ENCODE peak calls at places on chromosomes 5 and 9, in ten cellular contexts. One of them, this sample, is unnamed.
A peak's percentile ranks its signal among the peaks of the same experiment; 100 is the strongest.

GRCh38 chr5:155260798-155261197 is 247.2 kb downstream of the KIF4B start:
- DNase-seq in NB4: peak; percentile 80
- DNase-seq in cardiac fibroblast: no peak
- DNase-seq in foreskin fibroblast: no peak
- DNase-seq in lower leg skin: no peak
- DNase-seq in ovary: no peak
- DNase-seq in CD4-positive, alpha-beta T cell: no peak
- DNase-seq in A549: no peak
- DNase-seq in progenitor cell of endocrine pancreas: no peak
- DNase-seq in B cell: no peak
- DNase-seq in this sample: no peak

GRCh38 chr5:73447234-73448071 is 1.1 kb downstream of the FOXD1 start:
- DNase-seq in foreskin fibroblast: no peak
- DNase-seq in ovary: peak; percentile 48
- DNase-seq in NB4: peak; percentile 72
- DNase-seq in lower leg skin: no peak
- DNase-seq in CD4-positive, alpha-beta T cell: peak; percentile 33
- DNase-seq in cardiac fibroblast: peak; percentile 68
- DNase-seq in B cell: peak; percentile 55
- DNase-seq in A549: no peak
- DNase-seq in progenitor cell of endocrine pancreas: peak; percentile 32
- DNase-seq in this sample: no peak

GRCh38 chr5:73812962-73813588 is 187.1 kb downstream of the ARHGEF28 start:
- DNase-seq in progenitor cell of endocrine pancreas: no peak
- DNase-seq in foreskin fibroblast: no peak
- DNase-seq in CD4-positive, alpha-beta T cell: no peak
- DNase-seq in lower leg skin: no peak
- DNase-seq in B cell: no peak
- DNase-seq in cardiac fibroblast: no peak
- DNase-seq in NB4: no peak
- DNase-seq in ovary: no peak
- DNase-seq in A549: peak; percentile 58
- DNase-seq in this sample: no peak

GRCh38 chr9:91053824-91054223 is 252.2 kb downstream of the SYK start:
- DNase-seq in lower leg skin: no peak
- DNase-seq in CD4-positive, alpha-beta T cell: no peak
- DNase-seq in A549: no peak
- DNase-seq in ovary: no peak
- DNase-seq in B cell: no peak
- DNase-seq in NB4: no peak
- DNase-seq in foreskin fibroblast: no peak
- DNase-seq in cardiac fibroblast: no peak
- DNase-seq in progenitor cell of endocrine pancreas: no peak
- DNase-seq in this sample: no peak

GRCh38 chr9:35042081-35042604 is 30.3 kb downstream of the VCP start:
- DNase-seq in NB4: peak; percentile 87
- DNase-seq in lower leg skin: no peak
- DNase-seq in ovary: no peak
- DNase-seq in B cell: no peak
- DNase-seq in foreskin fibroblast: peak; percentile 59
- DNase-seq in A549: no peak
- DNase-seq in progenitor cell of endocrine pancreas: no peak
- DNase-seq in cardiac fibroblast: peak; percentile 50
- DNase-seq in CD4-positive, alpha-beta T cell: no peak
- DNase-seq in this sample: no peak

GRCh38 chr5:38720691-38721361 is 125.0 kb upstream of the OSMR start:
- DNase-seq in cardiac fibroblast: no peak
- DNase-seq in progenitor cell of endocrine pancreas: no peak
- DNase-seq in B cell: no peak
- DNase-seq in ovary: no peak
- DNase-seq in lower leg skin: no peak
- DNase-seq in CD4-positive, alpha-beta T cell: no peak
- DNase-seq in A549: no peak
- DNase-seq in NB4: peak; percentile 10
- DNase-seq in foreskin fibroblast: no peak
- DNase-seq in this sample: no peak

GRCh38 chr5:9564752-9565151 is 18.9 kb upstream of the SEMA5A start:
- DNase-seq in ovary: no peak
- DNase-seq in NB4: no peak
- DNase-seq in progenitor cell of endocrine pancreas: no peak
- DNase-seq in lower leg skin: no peak
- DNase-seq in foreskin fibroblast: no peak
- DNase-seq in cardiac fibroblast: no peak
- DNase-seq in A549: no peak
- DNase-seq in B cell: no peak
- DNase-seq in CD4-positive, alpha-beta T cell: no peak
- DNase-seq in this sample: no peak

GRCh38 chr9:131476777-131477345 is 25.9 kb upstream of the POMT1 start:
- DNase-seq in foreskin fibroblast: no peak
- DNase-seq in lower leg skin: no peak
- DNase-seq in cardiac fibroblast: no peak
- DNase-seq in B cell: no peak
- DNase-seq in progenitor cell of endocrine pancreas: no peak
- DNase-seq in A549: no peak
- DNase-seq in ovary: no peak
- DNase-seq in NB4: no peak
- DNase-seq in CD4-positive, alpha-beta T cell: no peak
- DNase-seq in this sample: no peak

GRCh38 chr9:86700601-86701000 is 246.7 kb downstream of the GAS1 start:
- DNase-seq in cardiac fibroblast: no peak
- DNase-seq in foreskin fibroblast: no peak
- DNase-seq in CD4-positive, alpha-beta T cell: no peak
- DNase-seq in A549: no peak
- DNase-seq in ovary: peak; percentile 65
- DNase-seq in NB4: no peak
- DNase-seq in progenitor cell of endocrine pancreas: no peak
- DNase-seq in lower leg skin: no peak
- DNase-seq in B cell: no peak
- DNase-seq in this sample: no peak

GRCh38 chr5:149951138-149951749 is 6.7 kb upstream of the PDE6A start:
- DNase-seq in NB4: peak; percentile 30
- DNase-seq in lower leg skin: no peak
- DNase-seq in foreskin fibroblast: no peak
- DNase-seq in cardiac fibroblast: no peak
- DNase-seq in CD4-positive, alpha-beta T cell: no peak
- DNase-seq in B cell: no peak
- DNase-seq in progenitor cell of endocrine pancreas: no peak
- DNase-seq in ovary: no peak
- DNase-seq in A549: no peak
- DNase-seq in this sample: no peak
- TF ChIP-seq CTCF in NB4: no peak
- TF ChIP-seq CTCF in lower leg skin: no peak
- TF ChIP-seq CTCF in foreskin fibroblast: no peak
- TF ChIP-seq CTCF in cardiac fibroblast: peak; percentile 7
- TF ChIP-seq CTCF in CD4-positive, alpha-beta T cell: no peak
- TF ChIP-seq CTCF in B cell: no peak
- TF ChIP-seq CTCF in progenitor cell of endocrine pancreas: peak; percentile 16
- TF ChIP-seq CTCF in ovary: no peak
- TF ChIP-seq CTCF in A549: no peak
- TF ChIP-seq CTCF in this sample: no peak

GRCh38 chr5:137750436-137750835 is 3.7 kb downstream of the HNRNPA0 start:
- DNase-seq in lower leg skin: no peak
- DNase-seq in A549: no peak
- DNase-seq in progenitor cell of endocrine pancreas: no peak
- DNase-seq in B cell: no peak
- DNase-seq in cardiac fibroblast: no peak
- DNase-seq in ovary: no peak
- DNase-seq in CD4-positive, alpha-beta T cell: no peak
- DNase-seq in NB4: no peak
- DNase-seq in foreskin fibroblast: no peak
- DNase-seq in this sample: no peak
- TF ChIP-seq CTCF in lower leg skin: no peak
- TF ChIP-seq CTCF in A549: no peak
- TF ChIP-seq CTCF in progenitor cell of endocrine pancreas: no peak
- TF ChIP-seq CTCF in B cell: no peak
- TF ChIP-seq CTCF in cardiac fibroblast: no peak
- TF ChIP-seq CTCF in ovary: no peak
- TF ChIP-seq CTCF in CD4-positive, alpha-beta T cell: no peak
- TF ChIP-seq CTCF in NB4: no peak
- TF ChIP-seq CTCF in foreskin fibroblast: no peak
- TF ChIP-seq CTCF in this sample: no peak

GRCh38 chr9:82679488-82679887 is 383.5 kb downstream of the RASEF start:
- DNase-seq in A549: no peak
- DNase-seq in B cell: no peak
- DNase-seq in cardiac fibroblast: no peak
- DNase-seq in NB4: no peak
- DNase-seq in progenitor cell of endocrine pancreas: no peak
- DNase-seq in ovary: no peak
- DNase-seq in CD4-positive, alpha-beta T cell: no peak
- DNase-seq in lower leg skin: no peak
- DNase-seq in foreskin fibroblast: no peak
- DNase-seq in this sample: no peak
- TF ChIP-seq CTCF in A549: no peak
- TF ChIP-seq CTCF in B cell: no peak
- TF ChIP-seq CTCF in cardiac fibroblast: no peak
- TF ChIP-seq CTCF in NB4: no peak
- TF ChIP-seq CTCF in progenitor cell of endocrine pancreas: peak; percentile 10
- TF ChIP-seq CTCF in ovary: no peak
- TF ChIP-seq CTCF in CD4-positive, alpha-beta T cell: no peak
- TF ChIP-seq CTCF in lower leg skin: no peak
- TF ChIP-seq CTCF in foreskin fibroblast: no peak
- TF ChIP-seq CTCF in this sample: no peak

DNA sequence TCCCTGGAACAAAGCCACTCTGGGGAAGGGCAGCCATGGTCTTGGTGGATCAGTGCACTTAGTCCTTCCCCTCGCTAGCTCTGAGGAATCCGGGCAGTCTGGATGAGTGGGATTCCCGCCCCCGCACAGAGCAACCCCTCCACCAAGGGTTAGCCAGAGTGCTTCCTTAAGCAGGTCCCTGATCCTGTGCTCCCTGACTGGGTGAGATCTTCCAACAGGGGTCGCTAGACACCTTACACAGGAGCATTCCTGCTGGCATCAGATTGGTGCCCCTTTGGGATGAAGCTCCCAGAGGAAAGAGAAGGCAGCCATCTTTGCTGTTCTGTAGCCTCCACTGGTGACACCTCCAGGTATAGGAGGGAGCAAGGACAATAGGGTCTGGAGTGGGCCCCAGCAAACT is 228.8 kb downstream of the AP3B1 start:
- DNase-seq in A549: no peak
- DNase-seq in cardiac fibroblast: peak; percentile 8
- DNase-seq in CD4-positive, alpha-beta T cell: no peak
- DNase-seq in lower leg skin: no peak
- DNase-seq in foreskin fibroblast: no peak
- DNase-seq in ovary: no peak
- DNase-seq in NB4: no peak
- DNase-seq in progenitor cell of endocrine pancreas: no peak
- DNase-seq in B cell: no peak
- DNase-seq in this sample: no peak
- TF ChIP-seq CTCF in A549: no peak
- TF ChIP-seq CTCF in cardiac fibroblast: no peak
- TF ChIP-seq CTCF in CD4-positive, alpha-beta T cell: no peak
- TF ChIP-seq CTCF in lower leg skin: no peak
- TF ChIP-seq CTCF in foreskin fibroblast: no peak
- TF ChIP-seq CTCF in ovary: no peak
- TF ChIP-seq CTCF in NB4: no peak
- TF ChIP-seq CTCF in progenitor cell of endocrine pancreas: no peak
- TF ChIP-seq CTCF in B cell: no peak
- TF ChIP-seq CTCF in this sample: peak; percentile 3

GRCh38 chr9:93908591-93909241 is 46.4 kb downstream of the BARX1 start:
- DNase-seq in progenitor cell of endocrine pancreas: no peak
- DNase-seq in lower leg skin: no peak
- DNase-seq in A549: no peak
- DNase-seq in cardiac fibroblast: no peak
- DNase-seq in ovary: no peak
- DNase-seq in foreskin fibroblast: no peak
- DNase-seq in B cell: no peak
- DNase-seq in CD4-positive, alpha-beta T cell: no peak
- DNase-seq in NB4: no peak
- DNase-seq in this sample: no peak
- TF ChIP-seq CTCF in progenitor cell of endocrine pancreas: no peak
- TF ChIP-seq CTCF in lower leg skin: no peak
- TF ChIP-seq CTCF in A549: no peak
- TF ChIP-seq CTCF in cardiac fibroblast: no peak
- TF ChIP-seq CTCF in ovary: no peak
- TF ChIP-seq CTCF in foreskin fibroblast: no peak
- TF ChIP-seq CTCF in B cell: no peak
- TF ChIP-seq CTCF in CD4-positive, alpha-beta T cell: no peak
- TF ChIP-seq CTCF in NB4: no peak
- TF ChIP-seq CTCF in this sample: no peak